ENCODE peak calls at places on chromosomes 16 and 17, in five cellular contexts. One of them, this sample, is unnamed.

GRCh38 chr16:80123189-80123588 is 417.6 kb upstream of the DYNLRB2 start:
- DNase-seq in fibroblast of lung: no peak
- DNase-seq in brain microvascular endothelial cell: peak; percentile 77
- DNase-seq in H9: no peak
- DNase-seq in caudate nucleus: no peak
- DNase-seq in this sample: no peak

GRCh38 chr16:17544785-17545184 is 74.0 kb upstream of the XYLT1 start:
- DNase-seq in brain microvascular endothelial cell: no peak
- DNase-seq in fibroblast of lung: no peak
- DNase-seq in H9: peak; percentile 65
- DNase-seq in caudate nucleus: no peak
- DNase-seq in this sample: no peak

GRCh38 chr16:842061-842476 is 41.5 kb upstream of the GNG13 start:
- DNase-seq in H9: no peak
- DNase-seq in brain microvascular endothelial cell: peak; percentile 35
- DNase-seq in fibroblast of lung: no peak
- DNase-seq in caudate nucleus: peak; percentile 18
- DNase-seq in this sample: no peak

GRCh38 chr16:27471661-27472060 is 69.7 kb downstream of the IL21R start:
- DNase-seq in H9: no peak
- DNase-seq in fibroblast of lung: no peak
- DNase-seq in brain microvascular endothelial cell: no peak
- DNase-seq in caudate nucleus: no peak
- DNase-seq in this sample: no peak

GRCh38 chr17:62778990-62779681 is 29.0 kb downstream of the MARCHF10 start:
- DNase-seq in fibroblast of lung: peak; percentile 93
- DNase-seq in caudate nucleus: peak; percentile 31
- DNase-seq in brain microvascular endothelial cell: peak; percentile 97
- DNase-seq in H9: peak; percentile 63
- DNase-seq in this sample: peak; percentile 99

GRCh38 chr16:81997738-81998137 is 13.5 kb downstream of the SDR42E1 start:
- DNase-seq in H9: no peak
- DNase-seq in caudate nucleus: no peak
- DNase-seq in fibroblast of lung: peak; percentile 71
- DNase-seq in brain microvascular endothelial cell: peak; percentile 88
- DNase-seq in this sample: peak; percentile 69

GRCh38 chr16:58020628-58021521 is 4.7 kb upstream of the MMP15 start:
- DNase-seq in caudate nucleus: peak; percentile 51
- DNase-seq in fibroblast of lung: peak; percentile 62
- DNase-seq in H9: no peak
- DNase-seq in brain microvascular endothelial cell: peak; percentile 61
- DNase-seq in this sample: no peak

GRCh38 chr16:58636474-58636873 is 6.8 kb upstream of the CNOT1 start:
- DNase-seq in H9: no peak
- DNase-seq in fibroblast of lung: no peak
- DNase-seq in brain microvascular endothelial cell: no peak
- DNase-seq in caudate nucleus: no peak
- DNase-seq in this sample: no peak

GRCh38 chr16:69932228-69932627 is 18.9 kb upstream of the CLEC18A start:
- DNase-seq in brain microvascular endothelial cell: no peak
- DNase-seq in fibroblast of lung: no peak
- DNase-seq in caudate nucleus: peak; percentile 12
- DNase-seq in H9: no peak
- DNase-seq in this sample: no peak

GRCh38 chr17:4998027-4998665 is 396 bp downstream of the KIF1C start:
- DNase-seq in brain microvascular endothelial cell: no peak
- DNase-seq in H9: peak; percentile 72
- DNase-seq in caudate nucleus: peak; percentile 47
- DNase-seq in fibroblast of lung: peak; percentile 10
- DNase-seq in this sample: no peak

GRCh38 chr16:72832640-72833039 is 215.3 kb downstream of the ZFHX3 start:
- DNase-seq in H9: peak; percentile 83
- DNase-seq in caudate nucleus: peak; percentile 40
- DNase-seq in brain microvascular endothelial cell: peak; percentile 62
- DNase-seq in fibroblast of lung: peak; percentile 73
- DNase-seq in this sample: peak; percentile 52

GRCh38 chr17:48011405-48012150 is 26.0 kb downstream of the COPZ2 start:
- DNase-seq in brain microvascular endothelial cell: peak; percentile 40
- DNase-seq in caudate nucleus: no peak
- DNase-seq in fibroblast of lung: peak; percentile 33
- DNase-seq in H9: peak; percentile 79
- DNase-seq in this sample: peak; percentile 39

DNA sequence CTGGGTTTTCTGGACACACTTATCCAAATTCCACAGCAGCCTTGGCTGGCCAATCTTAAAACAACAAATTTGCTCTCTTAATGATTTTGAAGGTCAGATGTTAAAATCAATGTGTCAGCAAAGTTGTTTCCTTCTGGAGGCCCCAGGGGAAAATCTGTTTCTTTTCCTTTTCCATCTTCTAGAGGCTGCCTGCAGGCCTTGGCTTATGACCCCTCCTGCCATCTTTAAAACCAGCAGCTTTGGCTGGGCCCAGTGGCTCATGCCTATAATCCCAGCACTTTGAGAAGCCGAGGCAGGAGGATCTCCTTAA is 3.0 kb downstream of the LGALS9 start:
- DNase-seq in brain microvascular endothelial cell: no peak
- DNase-seq in caudate nucleus: no peak
- DNase-seq in H9: no peak
- DNase-seq in fibroblast of lung: peak; percentile 32
- DNase-seq in this sample: no peak
- H3K27ac ChIP-seq in brain microvascular endothelial cell: no peak overlapping the region
- H3K27ac ChIP-seq in caudate nucleus: peak overlapping the region; percentile 6
- H3K27ac ChIP-seq in H9: no peak overlapping the region
- H3K27ac ChIP-seq in fibroblast of lung: no peak overlapping the region
- H3K27ac ChIP-seq in this sample: no peak overlapping the region

DNA sequence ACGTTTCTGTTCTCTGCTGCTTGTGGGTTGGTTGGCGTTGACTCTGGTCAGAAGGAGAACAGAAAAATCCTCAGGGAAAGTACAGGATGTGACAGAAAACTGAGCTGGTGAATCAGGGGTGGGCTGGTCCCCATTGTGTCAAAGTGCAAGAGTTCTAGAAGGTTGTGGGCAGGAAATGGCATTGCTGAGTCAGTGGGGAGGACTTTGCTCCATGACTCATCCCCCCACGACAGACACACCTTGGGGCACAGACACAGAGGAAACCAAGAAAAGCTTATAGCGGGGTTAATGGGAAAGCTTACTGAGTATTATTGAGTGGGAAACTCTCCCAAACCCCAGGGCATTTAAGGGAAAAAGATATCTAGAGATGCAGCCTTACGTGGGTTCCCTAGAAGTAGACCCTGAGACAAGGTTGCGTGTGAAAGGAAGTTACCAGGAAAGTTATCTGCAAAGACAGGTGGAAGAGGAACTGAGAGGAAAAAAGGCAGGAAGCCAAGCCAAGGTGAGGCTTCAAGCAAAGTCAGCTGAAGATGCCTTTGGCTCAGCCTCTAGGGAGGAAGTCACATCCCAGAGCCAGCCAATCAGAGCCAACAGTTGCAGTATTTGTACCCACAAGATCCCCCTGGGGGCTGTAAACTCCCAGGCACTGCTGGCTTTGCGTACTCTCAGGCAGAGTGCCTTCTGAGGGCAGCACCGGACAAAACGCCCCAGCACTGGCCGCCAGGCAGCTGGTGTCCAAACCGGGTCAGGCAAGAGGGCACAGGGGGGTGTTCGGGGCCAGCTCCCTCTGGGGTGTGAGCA is 86.4 kb downstream of the FOXL1 start:
- DNase-seq in H9: no peak
- DNase-seq in brain microvascular endothelial cell: peak; percentile 96
- DNase-seq in caudate nucleus: no peak
- DNase-seq in fibroblast of lung: peak; percentile 96
- DNase-seq in this sample: peak; percentile 99
- H3K27ac ChIP-seq in H9: no peak overlapping the region
- H3K27ac ChIP-seq in brain microvascular endothelial cell: peak overlapping the region; percentile 96
- H3K27ac ChIP-seq in caudate nucleus: no peak overlapping the region
- H3K27ac ChIP-seq in fibroblast of lung: peak overlapping the region; percentile 90
- H3K27ac ChIP-seq in this sample: peak overlapping the region; percentile 96

DNA sequence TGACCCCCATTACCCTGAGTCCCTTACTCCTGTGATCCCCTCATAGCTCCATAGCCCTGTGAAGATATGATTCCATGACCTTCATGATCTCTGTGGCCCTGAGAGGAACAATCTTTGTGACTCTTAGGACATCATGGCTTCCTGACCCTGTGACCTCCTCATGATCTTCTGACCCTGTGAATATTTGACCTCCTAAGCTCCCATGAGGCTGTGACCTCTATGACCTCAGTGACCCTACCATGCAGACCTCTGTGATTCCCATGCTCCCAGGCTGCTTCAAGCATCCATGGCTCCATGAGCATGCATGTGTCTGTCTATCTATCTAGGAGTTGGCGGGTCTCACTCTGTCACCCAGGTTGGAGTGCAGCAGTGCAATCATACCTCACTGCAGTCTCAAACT is 12.1 kb downstream of the RIPOR1 start:
- DNase-seq in fibroblast of lung: no peak
- DNase-seq in caudate nucleus: no peak
- DNase-seq in brain microvascular endothelial cell: no peak
- DNase-seq in H9: no peak
- DNase-seq in this sample: no peak
- H3K27ac ChIP-seq in fibroblast of lung: no peak overlapping the region
- H3K27ac ChIP-seq in caudate nucleus: no peak overlapping the region
- H3K27ac ChIP-seq in brain microvascular endothelial cell: no peak overlapping the region
- H3K27ac ChIP-seq in H9: no peak overlapping the region
- H3K27ac ChIP-seq in this sample: no peak overlapping the region

GRCh38 chr16:50120732-50121131 is 32.4 kb upstream of the TENT4B start:
- DNase-seq in H9: no peak
- DNase-seq in caudate nucleus: no peak
- DNase-seq in fibroblast of lung: no peak
- DNase-seq in brain microvascular endothelial cell: no peak
- DNase-seq in this sample: no peak

GRCh38 chr16:50126183-50126582 is 26.9 kb upstream of the TENT4B start:
- DNase-seq in brain microvascular endothelial cell: no peak
- DNase-seq in caudate nucleus: no peak
- DNase-seq in H9: no peak
- DNase-seq in fibroblast of lung: no peak
- DNase-seq in this sample: no peak

GRCh38 chr16:50121721-50122445 is 31.2 kb upstream of the TENT4B start:
- DNase-seq in H9: no peak
- DNase-seq in fibroblast of lung: no peak
- DNase-seq in brain microvascular endothelial cell: no peak
- DNase-seq in caudate nucleus: no peak
- DNase-seq in this sample: no peak

GRCh38 chr16:50121278-50121677 is 31.8 kb upstream of the TENT4B start:
- DNase-seq in fibroblast of lung: no peak
- DNase-seq in H9: no peak
- DNase-seq in brain microvascular endothelial cell: no peak
- DNase-seq in caudate nucleus: no peak
- DNase-seq in this sample: no peak

GRCh38 chr16:50123417-50123816 is 29.7 kb upstream of the TENT4B start:
- DNase-seq in H9: no peak
- DNase-seq in brain microvascular endothelial cell: no peak
- DNase-seq in caudate nucleus: no peak
- DNase-seq in fibroblast of lung: no peak
- DNase-seq in this sample: no peak
- H3K27ac ChIP-seq in H9: no peak overlapping the region
- H3K27ac ChIP-seq in brain microvascular endothelial cell: no peak overlapping the region
- H3K27ac ChIP-seq in caudate nucleus: no peak overlapping the region
- H3K27ac ChIP-seq in fibroblast of lung: no peak overlapping the region
- H3K27ac ChIP-seq in this sample: no peak overlapping the region

DNA sequence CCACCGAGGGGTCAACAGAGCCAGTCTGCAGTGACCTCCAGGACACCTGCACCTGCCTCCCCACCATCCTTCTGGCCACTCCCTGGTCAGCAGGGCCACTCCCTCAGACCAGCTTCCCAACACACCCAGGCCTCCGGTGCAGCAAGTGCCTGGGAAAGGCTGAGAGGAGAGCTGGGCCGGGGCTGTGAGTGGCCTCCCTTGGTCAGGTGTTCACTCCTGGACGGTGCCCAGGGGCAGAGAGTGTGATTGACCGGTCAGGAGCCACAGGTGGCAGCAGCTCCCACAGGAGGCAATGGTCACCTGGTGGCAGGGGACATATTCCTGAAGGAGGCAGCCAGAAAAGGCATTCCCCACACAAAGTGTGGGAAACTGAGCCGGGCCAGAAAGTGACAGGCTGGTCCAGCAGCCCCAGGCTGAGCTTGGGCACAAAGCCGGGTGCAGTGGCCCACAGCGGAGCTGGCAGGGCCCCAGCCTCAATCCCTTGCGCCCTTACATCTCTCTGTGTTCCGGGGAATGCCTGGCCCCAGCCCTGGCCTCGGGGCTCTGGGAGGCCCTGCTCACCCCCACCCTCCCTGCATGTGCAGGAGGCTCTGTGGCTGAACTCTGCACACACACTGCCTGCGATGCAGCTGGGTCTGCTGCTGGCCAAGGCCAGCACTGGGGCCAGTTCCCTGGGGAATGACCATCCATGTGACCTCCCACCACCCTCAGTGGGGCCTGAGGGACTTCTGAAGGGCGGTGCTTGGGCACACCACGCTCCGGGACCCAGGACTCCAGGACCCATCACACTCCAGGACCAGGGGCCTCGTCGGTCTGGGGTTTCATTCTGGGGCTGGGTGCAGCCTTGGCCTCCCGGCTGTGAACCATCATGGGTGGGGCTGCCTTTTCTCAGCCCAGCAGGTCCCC is 1.2 kb upstream of the C17orf99 start:
- DNase-seq in brain microvascular endothelial cell: no peak
- DNase-seq in H9: no peak
- DNase-seq in fibroblast of lung: peak; percentile 82
- DNase-seq in caudate nucleus: peak; percentile 45
- DNase-seq in this sample: no peak
- H3K27ac ChIP-seq in brain microvascular endothelial cell: no peak overlapping the region
- H3K27ac ChIP-seq in H9: no peak overlapping the region
- H3K27ac ChIP-seq in fibroblast of lung: no peak overlapping the region
- H3K27ac ChIP-seq in caudate nucleus: peak overlapping the region; percentile 42
- H3K27ac ChIP-seq in this sample: no peak overlapping the region

DNA sequence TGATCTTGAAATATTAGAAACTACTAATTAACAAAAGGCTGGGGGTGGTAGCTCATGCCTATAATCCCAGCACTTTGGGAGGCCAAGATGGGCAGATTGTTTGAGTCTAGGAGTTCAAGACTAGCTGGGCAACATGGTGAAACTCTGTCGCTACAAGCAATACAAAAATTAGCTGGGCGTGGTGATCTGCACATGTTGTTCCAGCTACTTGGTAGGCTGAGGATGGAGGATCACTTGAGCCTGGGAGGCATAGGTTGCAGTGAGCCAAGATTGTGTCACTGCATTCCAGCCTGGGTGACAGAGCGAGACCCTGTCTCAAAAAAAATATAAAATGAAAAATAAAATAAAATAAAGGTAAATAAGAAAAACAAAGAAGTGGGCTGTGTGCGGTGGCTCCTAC is 66.6 kb downstream of the ARSG start:
- DNase-seq in brain microvascular endothelial cell: no peak
- DNase-seq in fibroblast of lung: no peak
- DNase-seq in H9: no peak
- DNase-seq in caudate nucleus: no peak
- DNase-seq in this sample: no peak
- H3K27ac ChIP-seq in brain microvascular endothelial cell: no peak overlapping the region
- H3K27ac ChIP-seq in fibroblast of lung: no peak overlapping the region
- H3K27ac ChIP-seq in H9: no peak overlapping the region
- H3K27ac ChIP-seq in caudate nucleus: no peak overlapping the region
- H3K27ac ChIP-seq in this sample: no peak overlapping the region

GRCh38 chr16:56192644-56192960 is 1.3 kb downstream of the GNAO1 start:
- DNase-seq in caudate nucleus: no peak
- DNase-seq in brain microvascular endothelial cell: no peak
- DNase-seq in H9: no peak
- DNase-seq in fibroblast of lung: no peak
- DNase-seq in this sample: no peak
- H3K27ac ChIP-seq in caudate nucleus: peak overlapping the region; percentile 95
- H3K27ac ChIP-seq in brain microvascular endothelial cell: no peak overlapping the region
- H3K27ac ChIP-seq in H9: no peak overlapping the region
- H3K27ac ChIP-seq in fibroblast of lung: no peak overlapping the region
- H3K27ac ChIP-seq in this sample: no peak overlapping the region